ENCODE peak calls at places on chromosomes 4 and X, in four cellular contexts. V is IMR-90, N is A549, T is H1. X is an unnamed sample.

GRCh38 chr4:102501635-102502382 is 650 bp downstream of the NFKB1 start:
- DNase-seq in V (peak; percentile 76), T (no peak), N (peak; percentile 83), X (peak; percentile 73)

GRCh38 chrX:48956728-48957414 is 536 bp downstream of the OTUD5 start:
- DNase-seq in N (no peak), V (no peak), T (no peak), X (no peak)

GRCh38 chrX:259692-260355 is 21.4 kb upstream of the PLCXD1 start:
- DNase-seq in T (no peak), V (no peak), N (peak; percentile 54), X (no peak)

GRCh38 chrX:69366183-69366582 is 137.9 kb upstream of the NALF2 start:
- DNase-seq in N (no peak), T (no peak), V (no peak), X (no peak)

GRCh38 chrX:39766085-39766726 is 331.6 kb downstream of the BCOR start:
- DNase-seq in T (no peak), N (no peak), V (no peak), X (no peak)

GRCh38 chrX:24424948-24425347 is 40.1 kb upstream of the PDK3 start:
- DNase-seq in N (no peak), V (peak; percentile 22), T (no peak), X (no peak)

GRCh38 chr4:114180481-114180880 is 201.0 kb upstream of the ARSJ start:
- DNase-seq in T (peak; percentile 61), N (peak; percentile 70), V (peak; percentile 85), X (peak; percentile 25)

GRCh38 chr4:183801460-183802168 is 103.5 kb upstream of the STOX2 start:
- DNase-seq in V (no peak), T (no peak), N (no peak), X (no peak)

GRCh38 chr4:157221426-157221894 is 932 bp downstream of the GRIA2 start:
- DNase-seq in V (no peak), N (no peak), T (peak; percentile 49), X (no peak)

GRCh38 chr4:15469402-15470148 is at the start of gene CC2D2A:
- DNase-seq in T (no peak), N (peak; percentile 58), V (peak; percentile 69), X (no peak)

GRCh38 chrX:96722793-96723192 is 38.2 kb downstream of the DIAPH2 start:
- DNase-seq in T (no peak), N (no peak), V (no peak), X (no peak)

GRCh38 chr4:158809611-158810486 is 41.0 kb downstream of the FNIP2 start:
- DNase-seq in N (peak; percentile 52), V (peak; percentile 90), T (no peak), X (no peak)

GRCh38 chr4:158810487-158811215 is 41.8 kb downstream of the FNIP2 start:
- DNase-seq in N (peak; percentile 36), T (no peak), V (peak; percentile 98), X (no peak)

GRCh38 chr4:158805628-158806471 is 37.0 kb downstream of the FNIP2 start:
- DNase-seq in N (no peak), T (no peak), V (no peak), X (no peak)

GRCh38 chr4:158807696-158808095 is 38.9 kb downstream of the FNIP2 start:
- DNase-seq in V (no peak), N (no peak), T (no peak), X (no peak)

DNA sequence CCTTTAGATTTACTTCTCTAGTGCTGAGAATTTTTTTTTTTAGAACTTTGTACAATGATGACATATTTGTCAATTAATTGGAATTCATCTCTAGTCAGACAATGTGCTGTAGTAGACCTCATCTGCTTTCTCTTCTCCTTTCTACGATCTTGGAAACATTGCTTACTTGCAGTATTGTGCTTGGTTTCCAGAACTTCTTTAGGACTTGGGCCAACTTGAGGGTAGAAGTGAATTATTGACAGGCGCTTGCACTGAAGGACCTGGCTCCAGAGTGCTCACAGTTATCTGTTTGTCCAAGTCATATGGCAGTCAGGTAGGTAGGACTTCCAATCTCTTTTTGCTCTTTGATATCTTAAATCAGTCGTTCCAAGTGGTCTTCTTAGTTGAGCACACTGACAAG is 39.6 kb downstream of the FNIP2 start:
- DNase-seq in N (no peak), V (no peak), T (no peak), X (no peak)
- H3K4me1 ChIP-seq in N (peaks cover 23% of the 10 kb centered on the region), V (peaks cover 3% of the 10 kb centered on the region), T (no peaks in the 10 kb centered on the region), X (peaks cover 70% of the 10 kb centered on the region)

GRCh38 chrX:41629539-41629938 is 59.2 kb upstream of the GPR34 start:
- DNase-seq in V (no peak), N (no peak), T (no peak), X (no peak)

GRCh38 chrX:41634284-41634683 is 54.5 kb upstream of the GPR34 start:
- DNase-seq in T (no peak), N (no peak), V (peak; percentile 45), X (no peak)
- TF ChIP-seq MAFK in T (no peak), N (no peak), V (no peak), X (no peak)

GRCh38 chr4:38489924-38490639 is 173.9 kb upstream of the KLF3 start:
- DNase-seq in V (peak; percentile 46), T (no peak), N (peak; percentile 2), X (peak; percentile 28)
- H3K4me1 ChIP-seq in V (no peaks in the 10 kb centered on the region), T (peaks cover 5% of the 10 kb centered on the region), N (no peaks in the 10 kb centered on the region), X (peaks cover 57% of the 10 kb centered on the region)

GRCh38 chrX:68257015-68257414 is 176.3 kb downstream of the OPHN1 start:
- DNase-seq in T (no peak), N (no peak), V (no peak), X (no peak)

GRCh38 chrX:68261060-68261672 is 172.1 kb downstream of the OPHN1 start:
- DNase-seq in T (no peak), V (peak; percentile 20), N (no peak), X (no peak)
- TF ChIP-seq MAFK in T (no peak), V (no peak), N (no peak), X (no peak)

DNA sequence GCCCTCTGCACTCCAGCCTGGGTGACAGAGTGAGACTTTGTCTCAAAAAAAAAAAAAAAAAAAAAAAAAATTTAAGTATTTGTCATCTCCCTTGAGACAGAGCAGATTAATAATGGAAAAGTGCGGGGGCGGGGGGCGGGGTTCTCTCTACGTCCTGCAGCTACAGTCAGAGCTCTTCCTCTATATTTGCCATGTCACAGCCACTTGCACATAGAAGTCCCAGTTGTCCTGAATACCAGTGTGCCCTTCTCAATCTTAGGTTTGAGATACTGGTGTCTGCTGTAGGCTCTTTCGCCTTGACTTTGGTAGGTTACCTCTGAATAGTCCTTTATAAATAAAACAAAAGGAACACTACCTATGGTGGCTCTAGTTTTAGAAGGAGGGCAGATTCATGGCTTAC is 237.8 kb upstream of the PGRMC2 start:
- DNase-seq in N (no peak), T (no peak), V (peak; percentile 49), X (no peak)
- H3K4me1 ChIP-seq in N (peaks cover 91% of the 10 kb centered on the region), T (no peaks in the 10 kb centered on the region), V (peaks cover 27% of the 10 kb centered on the region), X (peaks cover 10% of the 10 kb centered on the region)

DNA sequence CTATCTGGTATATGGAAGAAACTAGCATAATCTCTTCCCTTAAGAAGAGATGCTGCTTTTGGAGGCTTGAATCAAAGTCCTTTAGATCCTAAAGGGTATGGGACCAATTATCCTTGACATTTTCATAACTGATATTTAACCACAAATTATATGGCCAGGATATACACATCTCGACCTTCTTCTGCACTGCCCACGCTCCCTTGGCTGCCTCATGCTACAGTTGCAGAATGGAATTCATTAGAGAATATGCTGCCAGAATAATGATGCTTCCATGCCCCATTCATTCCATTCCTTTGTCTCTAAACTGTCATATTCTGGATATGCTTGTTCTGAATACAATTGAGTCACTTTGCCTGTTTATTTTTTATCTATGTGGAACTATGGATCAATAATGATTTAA is 157.1 kb upstream of the PACRGL start:
- DNase-seq in T (no peak), N (no peak), V (no peak), X (no peak)
- TF ChIP-seq MAFK in T (no peak), N (no peak), V (no peak), X (no peak)

X was measured in HepG2.